ENCODE peak calls at places on chromosomes 4 and X, in seven cellular contexts. One of them, this sample, is unnamed.

GRCh38 chrX:99371976-99372595 is 1038.0 kb downstream of the PCDH19 start:
- DNase-seq in tibial nerve: no peak
- DNase-seq in testis: peak; percentile 14
- DNase-seq in IMR-90: no peak
- DNase-seq in aorta: no peak
- DNase-seq in colonic mucosa: no peak
- DNase-seq in suprapubic skin: no peak
- DNase-seq in this sample: peak; percentile 39

GRCh38 chr4:76690091-76690905 is 207.6 kb downstream of the SOWAHB start:
- DNase-seq in tibial nerve: no peak
- DNase-seq in testis: no peak
- DNase-seq in IMR-90: peak; percentile 24
- DNase-seq in aorta: no peak
- DNase-seq in colonic mucosa: no peak
- DNase-seq in suprapubic skin: no peak
- DNase-seq in this sample: no peak

GRCh38 chrX:39477438-39478120 is 620.2 kb downstream of the BCOR start:
- DNase-seq in tibial nerve: no peak
- DNase-seq in testis: no peak
- DNase-seq in IMR-90: no peak
- DNase-seq in aorta: peak; percentile 78
- DNase-seq in colonic mucosa: peak; percentile 22
- DNase-seq in suprapubic skin: no peak
- DNase-seq in this sample: no peak

GRCh38 chrX:114581528-114582263 is 2.2 kb upstream of the HTR2C start:
- DNase-seq in tibial nerve: no peak
- DNase-seq in testis: no peak
- DNase-seq in IMR-90: no peak
- DNase-seq in aorta: peak; percentile 58
- DNase-seq in colonic mucosa: no peak
- DNase-seq in suprapubic skin: no peak
- DNase-seq in this sample: no peak

GRCh38 chr4:179836179-179837075 is 2394.2 kb upstream of the AGA start:
- DNase-seq in tibial nerve: no peak
- DNase-seq in testis: no peak
- DNase-seq in IMR-90: peak; percentile 54
- DNase-seq in aorta: no peak
- DNase-seq in colonic mucosa: no peak
- DNase-seq in suprapubic skin: no peak
- DNase-seq in this sample: no peak

GRCh38 chr4:121484633-121485032 is 103.8 kb upstream of the QRFPR start:
- DNase-seq in tibial nerve: no peak
- DNase-seq in testis: peak; percentile 56
- DNase-seq in IMR-90: peak; percentile 66
- DNase-seq in aorta: no peak
- DNase-seq in colonic mucosa: no peak
- DNase-seq in suprapubic skin: no peak
- DNase-seq in this sample: no peak

GRCh38 chr4:993111-994029 is at the start of gene SLC26A1:
- DNase-seq in tibial nerve: no peak
- DNase-seq in testis: no peak
- DNase-seq in IMR-90: no peak
- DNase-seq in aorta: no peak
- DNase-seq in colonic mucosa: peak; percentile 68
- DNase-seq in suprapubic skin: no peak
- DNase-seq in this sample: peak; percentile 78

GRCh38 chr4:102342404-102343074 is 2.7 kb downstream of the SLC39A8 start:
- DNase-seq in tibial nerve: no peak
- DNase-seq in testis: no peak
- DNase-seq in IMR-90: no peak
- DNase-seq in aorta: no peak
- DNase-seq in colonic mucosa: no peak
- DNase-seq in suprapubic skin: no peak
- DNase-seq in this sample: no peak

GRCh38 chrX:65601530-65602281 is 65.7 kb upstream of the MSN start:
- DNase-seq in tibial nerve: peak; percentile 67
- DNase-seq in testis: peak; percentile 57
- DNase-seq in IMR-90: peak; percentile 88
- DNase-seq in aorta: peak; percentile 93
- DNase-seq in colonic mucosa: peak; percentile 82
- DNase-seq in suprapubic skin: peak; percentile 76
- DNase-seq in this sample: peak; percentile 89

GRCh38 chr4:13539721-13540445 is 4.4 kb downstream of the NKX3-2 start:
- DNase-seq in tibial nerve: no peak
- DNase-seq in testis: no peak
- DNase-seq in IMR-90: no peak
- DNase-seq in aorta: no peak
- DNase-seq in colonic mucosa: no peak
- DNase-seq in suprapubic skin: no peak
- DNase-seq in this sample: no peak

GRCh38 chr4:112521123-112522116 is 5.4 kb upstream of the NEUROG2 start:
- DNase-seq in tibial nerve: no peak
- DNase-seq in testis: no peak
- DNase-seq in IMR-90: no peak
- DNase-seq in aorta: no peak
- DNase-seq in colonic mucosa: no peak
- DNase-seq in suprapubic skin: no peak
- DNase-seq in this sample: peak; percentile 77

GRCh38 chr4:41294445-41295062 is 37.8 kb downstream of the UCHL1 start:
- DNase-seq in tibial nerve: no peak
- DNase-seq in testis: no peak
- DNase-seq in IMR-90: no peak
- DNase-seq in aorta: no peak
- DNase-seq in colonic mucosa: no peak
- DNase-seq in suprapubic skin: no peak
- DNase-seq in this sample: no peak

GRCh38 chrX:119042996-119043395 is 29.8 kb upstream of the CT47C1 start:
- DNase-seq in tibial nerve: no peak
- DNase-seq in testis: no peak
- DNase-seq in IMR-90: no peak
- DNase-seq in aorta: no peak
- DNase-seq in colonic mucosa: no peak
- DNase-seq in suprapubic skin: no peak
- DNase-seq in this sample: no peak

GRCh38 chr4:40909363-40909876 is 159.7 kb downstream of the NSUN7 start:
- DNase-seq in tibial nerve: no peak
- DNase-seq in testis: no peak
- DNase-seq in IMR-90: peak; percentile 82
- DNase-seq in aorta: no peak
- DNase-seq in colonic mucosa: no peak
- DNase-seq in suprapubic skin: no peak
- DNase-seq in this sample: no peak

GRCh38 chrX:136376713-136377112 is 76.0 kb downstream of the ADGRG4 start:
- DNase-seq in tibial nerve: no peak
- DNase-seq in testis: no peak
- DNase-seq in IMR-90: no peak
- DNase-seq in aorta: no peak
- DNase-seq in colonic mucosa: no peak
- DNase-seq in suprapubic skin: no peak
- DNase-seq in this sample: no peak

GRCh38 chr4:6563935-6564645 is 10.9 kb upstream of the MAN2B2 start:
- DNase-seq in tibial nerve: no peak
- DNase-seq in testis: no peak
- DNase-seq in IMR-90: no peak
- DNase-seq in aorta: no peak
- DNase-seq in colonic mucosa: no peak
- DNase-seq in suprapubic skin: no peak
- DNase-seq in this sample: no peak

GRCh38 chr4:6562931-6563901 is 11.8 kb upstream of the MAN2B2 start:
- DNase-seq in tibial nerve: no peak
- DNase-seq in testis: peak; percentile 22
- DNase-seq in IMR-90: no peak
- DNase-seq in aorta: no peak
- DNase-seq in colonic mucosa: peak; percentile 31
- DNase-seq in suprapubic skin: no peak
- DNase-seq in this sample: no peak

GRCh38 chr4:6560416-6561172 is 14.4 kb upstream of the MAN2B2 start:
- DNase-seq in tibial nerve: no peak
- DNase-seq in testis: no peak
- DNase-seq in IMR-90: peak; percentile 64
- DNase-seq in aorta: no peak
- DNase-seq in colonic mucosa: no peak
- DNase-seq in suprapubic skin: no peak
- DNase-seq in this sample: no peak

GRCh38 chr4:6561173-6561516 is 13.8 kb upstream of the MAN2B2 start:
- DNase-seq in tibial nerve: no peak
- DNase-seq in testis: no peak
- DNase-seq in IMR-90: no peak
- DNase-seq in aorta: no peak
- DNase-seq in colonic mucosa: no peak
- DNase-seq in suprapubic skin: no peak
- DNase-seq in this sample: no peak

DNA sequence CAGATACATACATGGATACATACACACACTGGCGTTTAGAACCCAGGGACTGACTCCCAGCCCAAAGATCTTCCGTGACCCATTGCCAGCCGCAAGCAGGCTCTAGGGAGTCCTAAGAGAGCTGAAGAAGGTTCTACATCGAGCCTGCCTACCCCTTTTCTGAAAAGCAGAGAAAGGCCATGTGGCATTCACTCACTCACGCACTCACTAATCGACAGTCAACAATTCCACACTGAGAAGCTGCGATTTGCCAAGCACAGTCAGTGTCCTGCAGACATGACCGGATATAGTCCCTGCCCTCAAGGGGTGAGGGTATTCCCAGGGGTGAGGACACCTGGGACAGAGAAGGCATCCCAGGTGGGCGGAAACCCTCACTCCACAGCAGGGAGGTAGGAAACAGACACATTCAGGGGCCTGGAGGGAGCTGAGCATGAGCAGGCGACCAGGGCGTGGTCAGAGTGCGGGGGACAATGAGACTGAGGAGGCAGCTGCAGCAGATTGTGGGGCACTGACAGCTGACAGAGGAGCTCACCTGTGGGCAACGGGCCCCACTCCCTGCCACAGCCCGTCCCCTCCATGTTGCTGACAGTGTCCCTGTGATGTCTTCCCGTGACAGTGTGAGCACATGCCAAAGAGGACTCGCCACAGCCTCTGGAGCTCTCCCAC is 13.2 kb upstream of the MAN2B2 start:
- DNase-seq in tibial nerve: no peak
- DNase-seq in testis: no peak
- DNase-seq in IMR-90: no peak
- DNase-seq in aorta: no peak
- DNase-seq in colonic mucosa: no peak
- DNase-seq in suprapubic skin: no peak
- DNase-seq in this sample: no peak
- H3K27ac ChIP-seq in tibial nerve: no peak overlapping the region
- H3K27ac ChIP-seq in testis: no peak overlapping the region
- H3K27ac ChIP-seq in IMR-90: no peak overlapping the region
- H3K27ac ChIP-seq in aorta: no peak overlapping the region
- H3K27ac ChIP-seq in colonic mucosa: no peak overlapping the region
- H3K27ac ChIP-seq in suprapubic skin: no peak overlapping the region
- H3K27ac ChIP-seq in this sample: no peak overlapping the region

GRCh38 chrX:54570332-54570731 is 40.3 kb downstream of the GNL3L start:
- DNase-seq in tibial nerve: no peak
- DNase-seq in testis: no peak
- DNase-seq in IMR-90: no peak
- DNase-seq in aorta: no peak
- DNase-seq in colonic mucosa: no peak
- DNase-seq in suprapubic skin: no peak
- DNase-seq in this sample: no peak
- H3K27ac ChIP-seq in tibial nerve: no peak overlapping the region
- H3K27ac ChIP-seq in testis: no peak overlapping the region
- H3K27ac ChIP-seq in IMR-90: no peak overlapping the region
- H3K27ac ChIP-seq in aorta: no peak overlapping the region
- H3K27ac ChIP-seq in colonic mucosa: no peak overlapping the region
- H3K27ac ChIP-seq in suprapubic skin: no peak overlapping the region
- H3K27ac ChIP-seq in this sample: no peak overlapping the region

GRCh38 chr4:140755811-140756291 is 334 bp downstream of the TBC1D9 start:
- DNase-seq in tibial nerve: no peak
- DNase-seq in testis: peak; percentile 46
- DNase-seq in IMR-90: peak; percentile 46
- DNase-seq in aorta: peak; percentile 87
- DNase-seq in colonic mucosa: no peak
- DNase-seq in suprapubic skin: no peak
- DNase-seq in this sample: peak; percentile 87

GRCh38 chr4:140752669-140753068 is 3.5 kb downstream of the TBC1D9 start:
- DNase-seq in tibial nerve: no peak
- DNase-seq in testis: no peak
- DNase-seq in IMR-90: no peak
- DNase-seq in aorta: no peak
- DNase-seq in colonic mucosa: no peak
- DNase-seq in suprapubic skin: no peak
- DNase-seq in this sample: no peak

GRCh38 chr4:140756292-140757219 is at the start of gene TBC1D9:
- DNase-seq in tibial nerve: peak; percentile 38
- DNase-seq in testis: peak; percentile 89
- DNase-seq in IMR-90: peak; percentile 55
- DNase-seq in aorta: peak; percentile 90
- DNase-seq in colonic mucosa: peak; percentile 87
- DNase-seq in suprapubic skin: peak; percentile 84
- DNase-seq in this sample: peak; percentile 90

GRCh38 chr4:140757220-140757607 is 1.0 kb upstream of the TBC1D9 start:
- DNase-seq in tibial nerve: no peak
- DNase-seq in testis: no peak
- DNase-seq in IMR-90: no peak
- DNase-seq in aorta: no peak
- DNase-seq in colonic mucosa: no peak
- DNase-seq in suprapubic skin: no peak
- DNase-seq in this sample: no peak

DNA sequence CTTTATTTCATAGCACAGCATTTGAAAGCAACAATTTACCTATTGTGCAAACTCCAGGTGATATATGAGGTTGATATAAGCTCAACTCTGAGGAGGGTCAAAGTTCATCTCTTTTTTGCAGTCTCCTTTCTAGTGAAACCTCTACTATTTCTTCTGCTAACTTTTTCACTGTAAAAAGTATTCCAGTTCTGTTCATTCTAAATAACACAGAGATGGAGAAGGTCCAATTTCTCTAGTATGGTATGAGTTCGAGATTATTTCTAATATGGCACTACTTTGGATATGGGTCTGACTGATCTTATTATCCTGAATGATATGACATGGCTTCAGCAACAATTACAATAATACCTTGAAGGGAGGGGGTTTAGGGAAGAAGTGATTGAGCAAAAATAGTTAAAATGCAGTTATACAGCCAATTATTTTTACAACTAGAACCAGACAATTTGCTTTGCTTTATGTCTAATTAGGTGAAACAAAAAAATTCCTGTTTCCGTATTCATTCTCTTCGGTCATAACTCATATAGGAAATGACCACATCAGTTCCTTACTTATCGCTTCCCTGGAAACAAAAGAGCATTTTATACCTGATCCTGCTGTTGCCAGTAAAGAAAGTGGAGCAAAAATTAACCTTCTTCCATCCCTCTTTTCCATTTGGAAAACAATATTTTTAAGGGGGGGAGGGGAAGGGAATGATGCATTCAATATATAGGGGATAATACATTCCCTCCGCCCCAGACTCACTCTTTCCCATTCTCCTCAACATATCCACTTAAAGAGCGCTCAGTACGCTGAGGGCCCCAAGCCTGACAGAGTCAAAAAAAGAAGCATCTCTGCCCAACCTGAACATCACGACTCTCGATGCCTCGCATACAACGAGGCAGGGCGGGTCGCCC is 1.0 kb downstream of the TBC1D9 start:
- DNase-seq in tibial nerve: no peak
- DNase-seq in testis: no peak
- DNase-seq in IMR-90: no peak
- DNase-seq in aorta: no peak
- DNase-seq in colonic mucosa: peak; percentile 43
- DNase-seq in suprapubic skin: no peak
- DNase-seq in this sample: no peak
- H3K27ac ChIP-seq in tibial nerve: peak overlapping the region; percentile 98
- H3K27ac ChIP-seq in testis: peak overlapping the region; percentile 99
- H3K27ac ChIP-seq in IMR-90: peak overlapping the region; percentile 75
- H3K27ac ChIP-seq in aorta: peak overlapping the region; percentile 43
- H3K27ac ChIP-seq in colonic mucosa: peak overlapping the region; percentile 95
- H3K27ac ChIP-seq in suprapubic skin: peak overlapping the region; percentile 91
- H3K27ac ChIP-seq in this sample: peak overlapping the region; percentile 99

GRCh38 chrX:72028701-72029470 is 102.8 kb downstream of the RTL5 start:
- DNase-seq in tibial nerve: no peak
- DNase-seq in testis: no peak
- DNase-seq in IMR-90: no peak
- DNase-seq in aorta: peak; percentile 38
- DNase-seq in colonic mucosa: peak; percentile 9
- DNase-seq in suprapubic skin: no peak
- DNase-seq in this sample: no peak
- H3K27ac ChIP-seq in tibial nerve: no peak overlapping the region
- H3K27ac ChIP-seq in testis: no peak overlapping the region
- H3K27ac ChIP-seq in IMR-90: peak overlapping the region; percentile 62
- H3K27ac ChIP-seq in aorta: peak overlapping the region; percentile 84
- H3K27ac ChIP-seq in colonic mucosa: no peak overlapping the region
- H3K27ac ChIP-seq in suprapubic skin: no peak overlapping the region
- H3K27ac ChIP-seq in this sample: no peak overlapping the region

This sample was measured in left lung.